ENCODE peak calls at places on chromosomes 3 and 15, in eight cellular contexts. M is body of pancreas, Y is A549, S is uterus, I is adrenal gland, B is K562, V is ovary, W is spleen. N is an unnamed sample.

GRCh38 chr3:129238945-129239705 is 10.3 kb upstream of the COPG1 start:
- DNase-seq in S (no peak), Y (peak), B (peak), I (no peak), M (no peak), W (no peak), V (no peak), N (peak)

GRCh38 chr15:79853492-79854328 is 43.1 kb downstream of the MTHFS start:
- DNase-seq in W (peak), M (peak), B (peak), S (peak), Y (peak), V (peak), I (peak), N (peak)

GRCh38 chr15:59205839-59206622 is 612 bp upstream of the LDHAL6B start:
- DNase-seq in Y (no peak), S (no peak), B (no peak), I (no peak), V (no peak), W (no peak), M (no peak), N (no peak)

GRCh38 chr3:133862161-133862560 is 33.5 kb downstream of the RAB6B start:
- DNase-seq in I (no peak), S (no peak), V (no peak), W (no peak), Y (no peak), M (no peak), B (no peak), N (no peak)

GRCh38 chr3:101890716-101891115 is 41.4 kb downstream of the NFKBIZ start:
- DNase-seq in I (no peak), B (no peak), M (no peak), V (no peak), S (no peak), W (no peak), Y (no peak), N (no peak)

GRCh38 chr15:71443538-71443937 is 328.3 kb downstream of the THSD4 start:
- DNase-seq in B (peak), S (peak), I (peak), V (peak), W (no peak), Y (peak), M (peak), N (peak)

GRCh38 chr3:25453521-25454410 is 25.7 kb downstream of the RARB start:
- DNase-seq in S (no peak), W (no peak), V (no peak), I (no peak), Y (no peak), B (no peak), M (no peak), N (no peak)

GRCh38 chr3:4752201-4753072 is 226.8 kb upstream of the BHLHE40 start:
- DNase-seq in I (no peak), V (no peak), S (no peak), Y (peak), W (no peak), B (peak), M (no peak), N (no peak)

GRCh38 chr3:120838441-120839091 is 69.4 kb upstream of the STXBP5L start:
- DNase-seq in Y (no peak), M (no peak), I (no peak), S (no peak), B (no peak), V (no peak), W (no peak), N (no peak)

GRCh38 chr15:91970142-91970541 is 116.6 kb downstream of the SLCO3A1 start:
- DNase-seq in B (no peak), I (no peak), V (peak), M (no peak), Y (no peak), W (no peak), S (peak), N (no peak)

GRCh38 chr3:127428344-127429001 is 140.6 kb upstream of the PRR20G start:
- DNase-seq in B (no peak), V (no peak), M (no peak), S (no peak), W (no peak), Y (no peak), I (no peak), N (no peak)

GRCh38 chr15:75453703-75454470 is 2.4 kb upstream of the SIN3A start:
- DNase-seq in S (peak), V (peak), B (peak), M (peak), W (peak), I (peak), Y (peak), N (peak)

GRCh38 chr3:4690277-4690676 is 197.1 kb downstream of the ITPR1 start:
- DNase-seq in M (no peak), Y (no peak), I (no peak), V (no peak), S (no peak), B (no peak), W (no peak), N (no peak)

GRCh38 chr3:195060531-195061385 is 210.2 kb downstream of the XXYLT1 start:
- DNase-seq in Y (no peak), V (no peak), B (no peak), W (peak), I (no peak), M (no peak), S (no peak), N (no peak)

GRCh38 chr15:90035095-90035834 is 34.1 kb downstream of the ZNF710 start:
- DNase-seq in S (no peak), I (peak), B (peak), Y (peak), V (peak), W (peak), M (peak), N (no peak)

GRCh38 chr3:141556034-141556433 is 69.2 kb downstream of the RASA2 start:
- DNase-seq in B (peak), M (no peak), S (no peak), V (no peak), I (no peak), W (no peak), Y (no peak), N (no peak)

GRCh38 chr3:188683032-188683491 is 488.7 kb upstream of the TPRG1 start:
- DNase-seq in Y (no peak), I (no peak), V (no peak), S (no peak), B (no peak), M (no peak), W (no peak), N (no peak)

GRCh38 chr15:70096215-70096974 is 1.3 kb downstream of the TLE3 start:
- DNase-seq in S (peak), Y (peak), V (peak), I (peak), B (peak), W (peak), M (peak), N (peak)

GRCh38 chr15:41332788-41333527 is at the start of gene NUSAP1:
- DNase-seq in M (no peak), W (peak), Y (no peak), S (no peak), V (no peak), B (no peak), I (no peak), N (no peak)

GRCh38 chr3:139157161-139157932 is 112.7 kb upstream of the PRR23C start:
- DNase-seq in M (no peak), I (no peak), V (no peak), S (no peak), Y (no peak), B (no peak), W (no peak), N (no peak)

GRCh38 chr3:56806407-56806806 is 4.7 kb upstream of the ARHGEF3 start:
- DNase-seq in Y (no peak), B (no peak), S (no peak), W (no peak), M (no peak), V (no peak), I (no peak), N (no peak)

GRCh38 chr15:35307026-35307425 is 221.9 kb upstream of the NANOGP8 start:
- DNase-seq in B (no peak), V (no peak), M (no peak), W (no peak), I (no peak), Y (no peak), S (no peak), N (peak)

GRCh38 chr3:177731644-177732268 is 534.5 kb upstream of the TBL1XR1 start:
- DNase-seq in I (no peak), S (no peak), M (no peak), Y (no peak), V (no peak), B (no peak), W (no peak), N (no peak)

GRCh38 chr15:73969151-73969759 is 22.8 kb downstream of the STOML1 start:
- DNase-seq in W (peak), B (no peak), V (no peak), I (no peak), M (no peak), Y (no peak), S (no peak), N (no peak)

GRCh38 chr15:73968461-73968860 is 23.6 kb downstream of the STOML1 start:
- DNase-seq in V (no peak), I (no peak), W (no peak), M (no peak), B (no peak), Y (no peak), S (no peak), N (no peak)

GRCh38 chr15:73978896-73979295 is 13.2 kb downstream of the STOML1 start:
- DNase-seq in Y (no peak), V (no peak), B (no peak), M (no peak), S (no peak), W (no peak), I (no peak), N (no peak)

DNA sequence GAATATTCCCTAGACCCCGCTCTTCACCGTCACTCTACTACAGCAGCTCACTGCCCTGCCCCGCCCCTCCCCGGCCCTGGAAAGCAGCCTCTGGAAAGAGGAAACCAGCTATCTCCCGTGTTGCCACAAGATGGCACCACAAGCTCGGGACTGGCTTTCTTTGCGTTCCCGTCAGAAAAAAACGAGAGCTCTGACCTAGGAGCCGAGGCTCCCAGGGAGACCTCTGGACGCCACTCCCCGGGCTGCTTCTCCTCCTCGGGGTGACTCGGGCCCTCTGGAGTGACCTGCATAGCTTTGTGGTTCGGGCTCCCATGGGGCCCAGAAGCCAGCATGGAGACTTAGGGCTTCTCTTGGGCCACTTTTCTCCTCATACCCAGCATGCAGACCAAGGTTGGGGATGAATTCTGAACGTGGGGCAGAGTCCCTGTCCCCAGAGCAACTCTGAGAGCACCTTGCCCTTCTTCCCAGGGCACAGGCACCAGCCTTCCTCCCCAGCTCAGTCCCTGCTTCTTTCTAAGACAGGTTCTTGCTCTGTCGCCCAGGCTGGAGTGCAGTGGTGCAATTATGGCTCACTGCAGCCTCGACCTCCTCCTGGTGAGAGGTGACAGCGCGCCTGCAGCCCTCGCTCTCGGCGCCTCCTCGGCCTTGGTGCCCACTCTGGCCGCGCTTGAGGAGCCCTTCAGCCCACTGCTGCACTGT is 19.0 kb downstream of the STOML1 start:
- DNase-seq in Y (peak), V (peak), S (peak), I (peak), M (peak), B (peak), W (peak), N (peak)
- TF ChIP-seq POLR2A in Y (no peak), V (no peak), S (no peak), I (no peak), M (no peak), B (no peak), W (no peak), N (no peak)

GRCh38 chr3:71581451-71581980 is 2.0 kb downstream of the FOXP1 start:
- DNase-seq in V (peak), I (peak), S (peak), M (peak), B (no peak), Y (peak), W (peak), N (peak)
- TF ChIP-seq POLR2A in V (no peak), I (no peak), S (no peak), M (no peak), B (no peak), Y (no peak), W (no peak), N (no peak)

GRCh38 chr15:45521596-45522167 is 873 bp downstream of the SLC30A4 start:
- DNase-seq in V (no peak), M (no peak), B (peak), W (no peak), S (no peak), I (no peak), Y (peak), N (peak)
- TF ChIP-seq POLR2A in V (no peak), M (no peak), B (no peak), W (no peak), S (no peak), I (no peak), Y (no peak), N (no peak)

GRCh38 chr3:42904076-42904475 is 1.9 kb upstream of the ZNF662 start:
- DNase-seq in V (no peak), I (no peak), M (no peak), Y (no peak), S (no peak), B (no peak), W (no peak), N (no peak)
- TF ChIP-seq POLR2A in V (no peak), I (no peak), M (no peak), Y (no peak), S (no peak), B (no peak), W (no peak), N (no peak)

DNA sequence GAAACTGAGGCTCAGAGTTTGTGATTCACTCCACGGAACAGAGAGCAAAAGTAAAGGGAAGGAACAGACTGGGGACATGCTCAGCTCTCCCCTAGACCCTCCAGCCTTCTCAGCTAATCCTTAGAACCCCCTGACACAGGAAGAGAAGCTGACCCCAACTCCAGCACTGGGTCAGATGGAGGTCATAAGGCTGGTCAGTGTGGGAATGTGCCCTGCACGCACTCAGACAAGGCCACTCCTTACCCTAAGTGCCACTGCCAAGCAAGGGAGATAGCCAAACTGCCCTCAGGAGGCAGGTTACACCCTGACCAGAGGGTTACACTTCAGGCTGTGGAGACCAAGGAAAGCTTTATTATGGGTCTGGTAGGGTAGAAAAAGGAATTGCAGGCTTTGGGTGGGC is 1.2 kb downstream of the RPL29 start:
- DNase-seq in M (no peak), Y (no peak), B (no peak), S (no peak), W (no peak), I (no peak), V (no peak), N (no peak)
- TF ChIP-seq POLR2A in M (no peak), Y (no peak), B (no peak), S (no peak), W (no peak), I (no peak), V (no peak), N (no peak)